ENCODE peak calls at places on chromosome 9, in seven cellular contexts. K is upper lobe of right lung, E is pancreas, I is left ventricle myocardium inferior, R is prostate gland, F is esophagus squamous epithelium, U is hepatocyte. J is an unnamed sample. For H3K4me1 and H3K9me3, the result is how much of the 10 kb centered on the place peaks cover.

GRCh38 chr9:93121316-93122241 is 12.5 kb downstream of the NINJ1 start:
- DNase-seq in K (peak), I (peak), F (no peak), U (no peak), R (no peak), E (peak), J (peak)

GRCh38 chr9:137724114-137724445 is 105.3 kb downstream of the EHMT1 start:
- DNase-seq in K (no peak), U (peak), E (no peak), R (no peak), F (no peak), I (no peak), J (no peak)

GRCh38 chr9:93166699-93167098 is 17.2 kb upstream of the WNK2 start:
- DNase-seq in E (no peak), R (no peak), F (no peak), K (no peak), U (no peak), I (no peak), J (no peak)

GRCh38 chr9:37453827-37454226 is 11.4 kb downstream of the ZBTB5 start:
- DNase-seq in R (peak), I (no peak), U (no peak), F (no peak), K (no peak), E (no peak), J (no peak)

GRCh38 chr9:92637331-92637730 is 32.6 kb downstream of the IPPK start:
- DNase-seq in R (no peak), F (no peak), E (no peak), K (no peak), U (no peak), I (no peak), J (no peak)

GRCh38 chr9:130117816-130118632 is 54.2 kb upstream of the NCS1 start:
- DNase-seq in K (no peak), R (no peak), E (no peak), U (no peak), F (no peak), I (no peak), J (no peak)

GRCh38 chr9:108108802-108109448 is 619.4 kb upstream of the KLF4 start:
- DNase-seq in R (no peak), F (no peak), U (peak), K (no peak), I (no peak), E (no peak), J (no peak)

GRCh38 chr9:137740311-137740710 is 121.5 kb downstream of the EHMT1 start:
- DNase-seq in E (no peak), F (no peak), I (peak), R (no peak), U (peak), K (no peak), J (peak)

GRCh38 chr9:23539311-23539710 is 286.7 kb downstream of the ELAVL2 start:
- DNase-seq in E (no peak), K (no peak), U (no peak), R (no peak), I (no peak), F (no peak), J (no peak)

GRCh38 chr9:118595719-118596305 is 773.4 kb downstream of the BRINP1 start:
- DNase-seq in I (no peak), R (peak), F (no peak), E (no peak), K (no peak), U (peak), J (no peak)

GRCh38 chr9:75998107-75998780 is 107.8 kb downstream of the PCSK5 start:
- DNase-seq in K (no peak), F (no peak), I (no peak), E (no peak), U (no peak), R (no peak), J (no peak)

GRCh38 chr9:76912631-76913275 is 6.8 kb upstream of the PRUNE2 start:
- DNase-seq in I (no peak), U (no peak), R (no peak), E (no peak), K (no peak), F (no peak), J (no peak)

GRCh38 chr9:133779516-133780403 is 41.6 kb upstream of the SARDH start:
- DNase-seq in F (no peak), K (no peak), I (no peak), U (no peak), E (no peak), R (no peak), J (no peak)

GRCh38 chr9:78296208-78296892 is 575 bp upstream of the PSAT1 start:
- DNase-seq in R (peak), F (no peak), U (peak), K (peak), I (peak), E (peak), J (peak)

GRCh38 chr9:79279356-79279755 is 292.4 kb upstream of the TLE4 start:
- DNase-seq in R (no peak), K (no peak), I (no peak), F (no peak), E (no peak), U (no peak), J (no peak)

GRCh38 chr9:129712595-129713524 is 40.0 kb downstream of the PTGES start:
- DNase-seq in K (no peak), R (no peak), U (peak), I (no peak), E (no peak), F (no peak), J (no peak)

GRCh38 chr9:28779240-28779639 is 1206.0 kb upstream of the C9orf72 start:
- DNase-seq in U (peak), I (no peak), K (no peak), E (no peak), F (no peak), R (no peak), J (no peak)

GRCh38 chr9:120587357-120587756 is 7.4 kb upstream of the CDK5RAP2 start:
- DNase-seq in E (no peak), I (no peak), K (no peak), R (no peak), F (no peak), U (no peak), J (no peak)

GRCh38 chr9:84659273-84659672 is 10.3 kb upstream of the NTRK2 start:
- DNase-seq in E (no peak), U (no peak), I (no peak), F (no peak), R (no peak), K (no peak), J (no peak)

GRCh38 chr9:106697799-106698591 is 165.0 kb upstream of the ZNF462 start:
- DNase-seq in F (no peak), K (peak), I (peak), U (peak), E (peak), R (peak), J (peak)

GRCh38 chr9:93290495-93291434 is 106.8 kb downstream of the WNK2 start:
- DNase-seq in R (no peak), K (peak), F (no peak), U (no peak), I (no peak), E (no peak), J (no peak)

GRCh38 chr9:77486968-77487367 is 161.2 kb downstream of the GNA14 start:
- DNase-seq in U (no peak), I (no peak), R (no peak), E (no peak), F (no peak), K (no peak), J (no peak)

GRCh38 chr9:94623253-94623652 is 16.1 kb downstream of the FBP1 start:
- DNase-seq in R (no peak), E (peak), I (no peak), K (peak), F (no peak), U (peak), J (no peak)

GRCh38 chr9:76271755-76272154 is 122.5 kb downstream of the RFK start:
- DNase-seq in I (no peak), E (no peak), K (no peak), R (no peak), F (no peak), U (no peak), J (no peak)

GRCh38 chr9:81871695-81872094 is 56.5 kb upstream of the SPATA31D4 start:
- DNase-seq in E (no peak), I (no peak), U (no peak), K (no peak), R (no peak), F (no peak), J (no peak)

GRCh38 chr9:35912791-35913400 is 3.6 kb downstream of the SPAAR start:
- DNase-seq in R (no peak), I (no peak), U (no peak), F (no peak), E (no peak), K (no peak), J (no peak)

GRCh38 chr9:136197372-136197875 is 7.5 kb downstream of the LHX3 start:
- DNase-seq in U (no peak), E (no peak), K (no peak), R (no peak), I (no peak), F (no peak), J (no peak)

GRCh38 chr9:136199391-136200288 is 5.3 kb downstream of the LHX3 start:
- DNase-seq in I (no peak), K (no peak), R (no peak), U (no peak), F (no peak), E (no peak), J (no peak)

GRCh38 chr9:136200424-136200823 is 4.5 kb downstream of the LHX3 start:
- DNase-seq in U (no peak), R (no peak), F (no peak), E (no peak), I (no peak), K (no peak), J (no peak)

GRCh38 chr9:136197930-136198604 is 6.9 kb downstream of the LHX3 start:
- DNase-seq in F (no peak), E (no peak), K (no peak), R (no peak), U (no peak), I (no peak), J (no peak)

DNA sequence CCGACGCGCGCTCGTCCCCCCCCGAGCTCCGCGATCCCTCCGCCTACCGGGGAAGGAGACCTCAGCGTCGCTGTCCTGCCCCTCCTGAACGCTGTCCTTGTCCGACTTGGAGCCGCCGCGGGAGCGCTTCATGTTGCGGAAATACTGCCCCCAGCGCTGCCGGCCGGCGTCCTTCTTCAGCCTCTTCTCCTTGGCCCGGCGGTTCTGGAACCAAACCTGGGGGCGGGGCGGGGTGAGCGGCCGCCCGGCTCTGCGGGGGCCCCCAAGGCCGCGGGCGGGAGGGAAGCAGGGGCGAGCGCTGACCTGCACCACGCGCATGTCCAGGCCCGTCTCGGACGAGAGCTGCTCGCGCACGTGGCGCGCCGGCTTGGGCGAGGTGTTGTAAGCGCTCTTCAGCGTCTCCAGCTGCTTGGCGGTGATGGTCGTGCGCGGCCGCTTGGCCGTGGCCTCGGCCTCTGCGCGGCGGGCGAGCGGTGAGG is 6.3 kb downstream of the LHX3 start:
- DNase-seq in U (no peak), F (no peak), E (no peak), K (no peak), R (no peak), I (no peak), J (no peak)
- H3K4me1 ChIP-seq in U (under half), F (under half), E (under half), K (under half), R (under half), I (under half), J (under half)

GRCh38 chr9:4272141-4272540 is 27.7 kb downstream of the GLIS3 start:
- DNase-seq in R (no peak), K (no peak), U (no peak), E (no peak), I (no peak), F (no peak), J (no peak)
- H3K4me3 ChIP-seq in R (no peak), K (no peak), U (no peak), E (no peak), I (no peak), F (no peak), J (no peak)

DNA sequence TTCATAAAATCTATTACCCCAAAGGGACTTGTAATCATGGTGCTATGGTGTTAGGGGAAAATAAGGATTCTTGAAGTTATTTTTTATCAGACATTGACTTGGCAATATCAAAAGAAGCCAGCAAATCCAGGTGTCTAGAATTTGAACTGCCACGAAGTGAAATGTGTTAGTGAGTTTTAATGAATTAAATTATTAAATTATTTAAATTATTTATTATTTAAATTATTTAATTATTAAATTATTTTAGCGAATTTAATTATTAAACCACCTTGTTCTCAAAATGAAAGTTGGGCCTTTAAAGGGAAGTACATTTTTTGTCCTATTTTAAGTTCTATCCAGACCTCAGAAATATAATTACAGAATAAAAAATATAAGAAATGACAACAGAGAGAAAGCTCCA is 332.6 kb upstream of the SMC2 start:
- DNase-seq in I (no peak), U (no peak), R (no peak), K (no peak), F (no peak), E (no peak), J (no peak)
- H3K9me3 ChIP-seq in I (under half), U (under half), R (under half), K (under half), F (under half), E (under half), J (under half)

DNA sequence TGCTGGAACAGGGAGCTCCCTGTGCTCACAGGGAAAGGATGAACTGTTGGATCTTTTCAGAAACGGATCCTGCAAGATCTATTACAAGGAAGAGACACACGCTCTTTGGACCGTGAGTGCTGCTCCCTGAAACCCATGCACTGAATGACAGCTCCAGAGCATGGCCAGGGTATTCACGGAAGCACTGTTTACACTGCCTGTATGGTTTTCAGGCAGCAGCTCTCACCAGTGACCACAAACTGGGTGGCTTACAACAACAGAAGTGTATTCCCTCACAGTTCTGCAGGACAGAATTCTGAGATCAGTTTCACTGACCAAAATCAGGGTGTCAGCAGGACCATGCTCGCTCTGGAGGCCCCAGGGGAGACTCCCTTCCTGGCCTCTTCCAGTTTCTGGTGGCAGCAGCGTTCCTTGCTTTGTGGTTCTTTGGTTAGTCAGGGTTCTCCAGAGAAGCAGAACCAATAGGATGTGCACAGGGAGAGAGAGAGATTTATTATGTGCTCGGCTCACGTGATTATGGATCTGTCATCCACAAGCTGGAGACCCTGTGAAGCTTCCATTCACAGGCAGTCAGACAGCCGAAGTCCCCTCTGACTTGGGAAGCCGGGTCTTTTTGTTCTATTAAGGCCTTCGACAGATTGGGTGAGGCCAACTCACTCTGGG is 52.6 kb downstream of the SEMA4D start:
- DNase-seq in I (no peak), K (no peak), F (no peak), R (no peak), U (no peak), E (no peak), J (no peak)
- H3K4me1 ChIP-seq in I (under half), K (under half), F (under half), R (under half), U (under half), E (under half), J (under half)

GRCh38 chr9:128556915-128557634 is 4.7 kb downstream of the SPTAN1 start:
- DNase-seq in R (no peak), E (no peak), F (no peak), K (no peak), I (no peak), U (no peak), J (no peak)
- H3K4me3 ChIP-seq in R (no peak), E (no peak), F (no peak), K (no peak), I (peak), U (no peak), J (no peak)

DNA sequence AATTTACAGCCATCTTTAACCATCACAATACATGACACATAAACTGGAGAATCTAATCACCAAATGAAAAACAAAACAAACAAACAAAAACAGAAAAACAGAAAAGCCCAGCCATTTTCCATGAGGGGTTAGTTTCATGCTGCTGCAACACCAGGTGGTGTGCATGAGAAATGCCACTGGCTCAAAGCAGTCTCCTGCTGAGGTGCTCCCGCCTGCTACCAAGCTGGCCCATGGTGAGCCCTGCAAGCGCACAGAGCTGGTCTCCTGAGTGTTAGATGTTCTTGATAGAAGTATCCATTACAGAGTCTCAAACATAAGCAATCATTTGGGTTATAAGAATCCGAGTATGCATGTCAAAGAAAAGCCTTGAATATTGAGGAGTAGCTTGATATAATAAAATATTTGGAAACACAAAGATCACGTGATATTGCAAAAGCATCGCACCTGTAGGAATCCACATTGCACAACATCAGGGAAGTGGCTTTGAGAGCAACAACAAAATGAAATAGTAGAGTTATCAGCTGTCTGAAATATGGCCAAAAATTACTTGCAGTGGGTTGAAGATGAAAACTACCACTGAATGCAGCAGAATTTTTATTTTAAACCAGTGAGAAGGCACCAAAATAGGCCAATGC is 194.7 kb downstream of the SYK start:
- DNase-seq in I (no peak), K (no peak), F (no peak), U (no peak), E (no peak), R (no peak), J (no peak)
- H3K9me3 ChIP-seq in I (under half), K (under half), F (under half), U (under half), E (under half), R (under half), J (under half)